ENCODE peak calls at places on chromosomes 4 and X, in six cellular contexts. I is sigmoid colon, Q is mammary epithelial cell, X is thoracic aorta, P is IMR-90, R is A549. G is an unnamed sample.

GRCh38 chrX:49166914-49167739 is 4.6 kb downstream of the MAGIX start:
- DNase-seq in I (peak), Q (peak), X (peak), P (peak), R (no peak), G (peak)

GRCh38 chrX:50941638-50942037 is 31.1 kb downstream of the BMP15 start:
- DNase-seq in I (no peak), Q (no peak), X (no peak), P (no peak), R (peak), G (peak)

GRCh38 chrX:40877869-40878268 is 142.5 kb upstream of the MED14 start:
- DNase-seq in I (no peak), Q (peak), X (no peak), P (peak), R (peak), G (peak)

GRCh38 chrX:153414838-153415552 is 3.7 kb downstream of the ZFP92 start:
- DNase-seq in I (no peak), Q (no peak), X (no peak), P (no peak), R (no peak), G (peak)

GRCh38 chr4:118975487-118976192 is 87.0 kb downstream of the SYNPO2 start:
- DNase-seq in I (no peak), Q (no peak), X (no peak), P (no peak), R (no peak), G (no peak)

GRCh38 chrX:103688949-103689348 is 2.5 kb upstream of the MORF4L2 start:
- DNase-seq in I (no peak), Q (peak), X (no peak), P (peak), R (peak), G (peak)

GRCh38 chr4:108828620-108829019 is 65.8 kb upstream of the ETNPPL start:
- DNase-seq in I (no peak), Q (no peak), X (no peak), P (no peak), R (no peak), G (no peak)

GRCh38 chrX:18441780-18442367 is 16.5 kb downstream of the CDKL5 start:
- DNase-seq in I (no peak), Q (no peak), X (no peak), P (no peak), R (no peak), G (no peak)

GRCh38 chr4:8391972-8392371 is 48.6 kb downstream of the ACOX3 start:
- DNase-seq in I (peak), Q (peak), X (no peak), P (peak), R (no peak), G (peak)

GRCh38 chr4:929970-930625 is 2.0 kb downstream of the GAK start:
- DNase-seq in I (no peak), Q (no peak), X (no peak), P (peak), R (no peak), G (peak)
- H3K4me3 ChIP-seq in I (no peak), Q (peak), X (peak), P (no peak), R (peak), G (peak)

DNA sequence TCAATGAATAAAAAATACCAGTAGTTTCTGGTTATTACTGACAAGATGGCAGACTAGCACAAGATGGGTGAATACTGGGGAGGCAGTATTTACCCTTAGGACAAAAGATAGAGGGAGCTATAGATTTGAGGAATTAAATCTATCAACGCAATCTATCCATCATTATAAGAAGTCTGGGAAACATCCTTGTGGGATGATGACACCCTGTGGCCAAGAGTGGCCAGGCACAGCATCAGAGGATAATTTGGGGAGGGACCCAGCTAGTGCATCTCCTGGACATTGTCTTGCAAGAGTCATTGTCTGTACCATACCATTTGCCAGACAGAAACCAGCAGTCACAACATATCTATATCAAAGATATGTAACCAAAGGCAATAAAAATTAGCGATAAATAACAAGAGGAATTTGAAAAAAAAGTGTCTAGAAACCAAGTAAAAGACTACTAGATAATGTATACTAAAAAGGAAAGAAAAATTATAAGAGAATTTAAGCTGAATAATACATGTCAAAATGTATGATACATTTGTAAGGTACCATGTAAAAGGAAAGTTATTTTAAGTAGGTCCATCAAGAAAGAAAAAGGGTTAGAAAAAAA is 22.9 kb downstream of the KCTD8 start:
- DNase-seq in I (no peak), Q (no peak), X (no peak), P (peak), R (peak), G (peak)
- TF ChIP-seq CTCF in I (no peak), Q (peak), X (no peak), P (peak), R (no peak), G (peak)

DNA sequence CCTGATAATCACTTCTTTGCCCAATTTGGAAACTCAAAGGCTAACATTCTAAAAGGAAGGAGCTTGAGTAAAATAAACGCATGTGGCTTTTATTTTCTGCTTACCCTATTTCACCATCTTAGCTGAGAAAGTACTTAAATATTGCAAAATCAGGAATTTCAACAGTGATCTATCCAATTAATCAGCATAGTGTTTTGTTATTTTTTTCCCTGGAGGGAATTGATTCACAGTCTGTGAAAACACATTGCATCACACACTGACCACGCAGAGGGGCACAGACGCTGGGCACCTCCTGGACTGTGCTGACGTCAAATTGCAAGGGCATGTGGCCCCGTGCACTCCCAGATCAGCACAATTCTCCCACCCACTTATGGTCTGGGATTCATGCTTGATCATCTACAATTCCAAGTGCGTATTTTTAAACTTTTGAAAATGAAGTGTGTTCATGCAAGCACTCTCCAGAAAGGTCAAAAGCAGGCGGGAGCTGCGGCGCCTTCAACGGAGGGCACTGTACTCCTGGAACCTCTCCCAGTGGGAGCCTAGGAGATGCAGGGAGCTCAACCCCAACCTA is 320.6 kb upstream of the PPARGC1A start:
- DNase-seq in I (peak), Q (peak), X (peak), P (peak), R (peak), G (peak)
- H3K4me3 ChIP-seq in I (no peak), Q (no peak), X (no peak), P (no peak), R (no peak), G (no peak)

DNA sequence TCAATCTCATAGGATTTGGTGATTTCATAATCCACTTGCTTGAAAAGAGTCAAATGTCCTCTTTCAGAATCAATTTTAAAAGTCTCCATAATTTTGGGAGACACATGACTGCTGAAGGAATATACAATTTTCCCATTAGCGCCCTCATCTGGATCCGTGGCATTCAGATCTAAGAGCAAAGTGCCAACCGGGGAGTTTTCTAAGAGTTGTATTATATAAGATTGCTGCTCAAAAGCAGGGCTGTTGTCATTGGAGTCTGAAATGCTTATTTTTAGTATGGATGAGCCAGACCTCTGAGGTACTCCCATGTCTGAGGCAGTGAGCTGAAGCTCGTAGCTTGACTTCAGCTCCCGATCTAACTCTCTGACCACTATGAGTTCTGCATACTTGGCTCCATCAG is 1.2 kb downstream of the PCDH18 start:
- DNase-seq in I (no peak), Q (no peak), X (no peak), P (peak), R (no peak), G (peak)
- TF ChIP-seq CTCF in I (no peak), Q (no peak), X (peak), P (peak), R (no peak), G (peak)

GRCh38 chrX:17020828-17021821 is 74.7 kb downstream of the REPS2 start:
- DNase-seq in I (peak), Q (no peak), X (no peak), P (no peak), R (no peak), G (no peak)
- H3K4me3 ChIP-seq in I (no peak), Q (no peak), X (no peak), P (no peak), R (no peak), G (no peak)

DNA sequence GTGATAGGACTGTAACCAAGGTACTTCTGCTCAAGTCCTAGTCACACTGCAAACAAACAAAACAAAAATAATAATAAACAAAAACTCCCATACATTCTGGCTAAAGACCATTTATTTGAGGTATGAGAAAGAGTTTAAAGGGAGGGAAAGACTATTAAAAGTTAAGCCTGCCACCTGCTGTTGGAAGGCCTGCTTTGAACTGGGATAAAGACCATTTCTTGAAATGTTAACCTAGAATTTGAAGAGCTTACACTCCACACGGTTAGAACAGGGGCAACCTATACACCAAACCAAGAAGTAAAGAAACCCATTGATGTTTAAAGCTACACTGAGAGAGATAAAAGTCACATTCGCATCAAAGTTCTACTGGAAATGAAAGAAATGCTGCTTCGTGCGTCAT is 548.7 kb upstream of the DIPK2B start:
- DNase-seq in I (no peak), Q (no peak), X (no peak), P (no peak), R (no peak), G (peak)
- TF ChIP-seq CTCF in I (no peak), Q (peak), X (no peak), P (peak), R (peak), G (peak)

DNA sequence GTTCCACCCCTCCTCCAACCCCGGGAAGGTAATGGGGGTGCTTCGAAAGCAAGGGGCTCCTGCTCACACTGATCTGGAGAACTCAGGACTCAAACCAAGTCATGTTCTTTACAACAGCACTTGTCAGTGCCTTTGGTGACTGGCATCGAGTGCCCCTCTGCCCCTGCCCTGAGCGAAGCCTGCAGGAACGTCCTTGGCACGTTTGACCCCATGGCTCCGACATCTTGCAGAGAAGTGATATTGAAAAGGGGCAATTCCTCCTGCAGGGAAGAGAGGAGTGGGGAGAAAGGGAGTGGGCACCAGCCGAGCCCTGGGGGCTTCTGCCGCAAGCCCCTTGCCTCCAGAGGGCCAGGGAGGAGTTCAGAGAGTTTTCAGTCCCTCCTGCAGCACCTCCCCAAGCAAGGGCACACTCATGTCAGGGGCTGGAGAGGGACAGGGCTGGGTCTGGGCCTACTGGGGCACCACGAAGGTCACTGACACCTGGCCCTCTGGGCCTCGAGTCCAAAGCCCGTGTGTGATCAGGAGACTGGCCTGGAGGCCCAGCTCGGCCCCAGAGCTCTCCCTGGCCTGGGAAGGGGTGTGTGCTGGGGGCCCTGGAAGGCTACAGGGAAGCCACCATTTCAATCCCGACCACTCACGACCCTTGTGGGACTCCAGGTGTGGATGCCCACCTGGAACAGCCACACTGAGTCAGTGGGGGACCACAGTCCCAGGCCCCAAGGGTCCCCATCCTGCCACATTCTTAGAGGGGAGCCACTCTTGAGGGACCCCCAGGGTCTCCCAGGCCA is 94.9 kb upstream of the NKX1-1 start:
- DNase-seq in I (no peak), Q (no peak), X (no peak), P (no peak), R (no peak), G (no peak)
- H3K4me3 ChIP-seq in I (no peak), Q (no peak), X (no peak), P (no peak), R (no peak), G (no peak)

DNA sequence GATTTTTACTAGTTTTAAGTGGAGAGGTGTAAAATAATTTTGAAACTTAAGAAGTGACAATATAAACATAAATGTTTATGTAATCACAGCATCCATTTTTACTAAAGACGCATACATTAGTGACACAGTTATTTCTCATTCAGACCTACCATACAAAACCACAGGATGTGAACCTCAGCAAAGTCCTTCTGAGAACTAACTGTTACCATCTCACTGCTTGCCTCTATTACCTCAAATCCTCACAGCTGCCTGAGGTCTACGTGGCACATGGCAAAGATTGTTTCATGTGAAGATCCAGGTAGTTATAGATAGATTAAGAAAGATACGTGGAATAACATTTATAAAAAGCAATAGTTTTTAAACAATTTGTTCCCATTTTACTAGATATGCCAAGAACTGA is 189.0 kb downstream of the SLITRK2 start:
- DNase-seq in I (no peak), Q (no peak), X (no peak), P (no peak), R (no peak), G (no peak)
- TF ChIP-seq CTCF in I (no peak), Q (no peak), X (no peak), P (no peak), R (no peak), G (no peak)

DNA sequence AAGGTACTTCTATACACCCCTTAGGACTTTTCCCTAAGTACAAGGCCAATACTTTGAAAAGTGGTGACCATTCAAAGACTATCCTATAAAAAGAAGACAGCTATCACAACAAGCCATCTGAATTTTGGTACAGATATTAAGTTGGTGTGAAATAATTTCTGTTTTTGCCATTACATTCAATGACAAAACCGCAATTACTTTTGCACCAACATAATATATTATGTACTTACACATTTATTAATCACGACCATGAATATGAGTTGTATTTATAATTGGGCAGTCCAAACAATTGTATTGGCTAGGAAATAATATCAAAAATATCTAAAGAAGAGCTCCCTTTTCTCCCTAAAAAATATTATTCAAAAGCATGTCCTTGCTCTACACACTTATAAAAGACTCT is 215.7 kb downstream of the TMA16 start:
- DNase-seq in I (no peak), Q (no peak), X (no peak), P (no peak), R (no peak), G (no peak)
- H3K4me3 ChIP-seq in I (no peak), Q (no peak), X (no peak), P (no peak), R (no peak), G (no peak)

DNA sequence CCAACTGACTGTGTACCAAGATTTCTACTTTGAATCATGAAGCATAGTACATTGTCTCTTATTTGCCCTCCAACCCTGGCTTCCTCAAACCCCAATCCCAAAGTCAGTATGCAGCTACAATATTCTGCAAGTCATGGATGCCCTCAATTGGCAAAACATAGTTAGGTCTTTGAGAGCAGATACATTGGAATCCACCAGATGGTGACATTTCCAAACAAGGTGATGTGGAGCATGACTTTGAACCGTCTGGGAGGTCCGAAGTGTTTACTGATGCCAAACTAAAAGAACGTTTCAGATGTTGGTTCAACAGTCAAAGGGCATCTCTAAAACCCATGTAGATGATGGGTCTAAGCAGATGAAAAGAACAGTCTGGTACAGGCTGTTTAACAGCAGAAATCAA is 43.7 kb upstream of the FRMD7 start:
- DNase-seq in I (no peak), Q (no peak), X (no peak), P (peak), R (peak), G (peak)
- TF ChIP-seq CTCF in I (no peak), Q (no peak), X (no peak), P (peak), R (no peak), G (no peak)

G was measured in choroid plexus epithelial cell.